ENCODE peak calls at places on chromosomes 13 and 19, in four cellular contexts. One of them, this sample, is unnamed.
A peak's percentile ranks its signal among the peaks of the same experiment; 100 is the strongest.

GRCh38 chr19:21109116-21109515 is 27.1 kb downstream of the ZNF714 start:
- DNase-seq in OCI-LY7: no peak
- DNase-seq in kidney tubule cell: peak; percentile 46
- DNase-seq in stimulated activated CD4-positive, alpha-beta T cell treated with anti-CD3 and anti-CD28 coated beads, Interleukin-1b, Interleukin-23, amount 100 ng/mL, for 1 hour: no peak
- DNase-seq in this sample: peak; percentile 31

GRCh38 chr13:90105881-90106496 is 1241.5 kb upstream of the MIR17HG start:
- DNase-seq in OCI-LY7: no peak
- DNase-seq in kidney tubule cell: peak; percentile 50
- DNase-seq in stimulated activated CD4-positive, alpha-beta T cell treated with anti-CD3 and anti-CD28 coated beads, Interleukin-1b, Interleukin-23, amount 100 ng/mL, for 1 hour: no peak
- DNase-seq in this sample: peak; percentile 77

GRCh38 chr13:49810825-49811526 is 18.5 kb upstream of the KPNA3 start:
- DNase-seq in OCI-LY7: no peak
- DNase-seq in kidney tubule cell: peak; percentile 83
- DNase-seq in stimulated activated CD4-positive, alpha-beta T cell treated with anti-CD3 and anti-CD28 coated beads, Interleukin-1b, Interleukin-23, amount 100 ng/mL, for 1 hour: no peak
- DNase-seq in this sample: peak; percentile 71

GRCh38 chr13:95882121-95882520 is 171.1 kb downstream of the UGGT2 start:
- DNase-seq in OCI-LY7: no peak
- DNase-seq in kidney tubule cell: no peak
- DNase-seq in stimulated activated CD4-positive, alpha-beta T cell treated with anti-CD3 and anti-CD28 coated beads, Interleukin-1b, Interleukin-23, amount 100 ng/mL, for 1 hour: no peak
- DNase-seq in this sample: no peak

GRCh38 chr13:45473627-45474026 is 8.9 kb downstream of the COG3 start:
- DNase-seq in OCI-LY7: peak; percentile 28
- DNase-seq in kidney tubule cell: no peak
- DNase-seq in stimulated activated CD4-positive, alpha-beta T cell treated with anti-CD3 and anti-CD28 coated beads, Interleukin-1b, Interleukin-23, amount 100 ng/mL, for 1 hour: no peak
- DNase-seq in this sample: no peak

GRCh38 chr19:50511069-50511822 is at the start of gene JOSD2:
- DNase-seq in OCI-LY7: peak; percentile 100
- DNase-seq in kidney tubule cell: peak; percentile 99
- DNase-seq in stimulated activated CD4-positive, alpha-beta T cell treated with anti-CD3 and anti-CD28 coated beads, Interleukin-1b, Interleukin-23, amount 100 ng/mL, for 1 hour: peak; percentile 83
- DNase-seq in this sample: peak; percentile 100

GRCh38 chr19:6725513-6726231 is 5.2 kb upstream of the C3 start:
- DNase-seq in OCI-LY7: no peak
- DNase-seq in kidney tubule cell: peak; percentile 67
- DNase-seq in stimulated activated CD4-positive, alpha-beta T cell treated with anti-CD3 and anti-CD28 coated beads, Interleukin-1b, Interleukin-23, amount 100 ng/mL, for 1 hour: no peak
- DNase-seq in this sample: no peak

GRCh38 chr19:15178629-15179308 is 22.0 kb downstream of the NOTCH3 start:
- DNase-seq in OCI-LY7: no peak
- DNase-seq in kidney tubule cell: no peak
- DNase-seq in stimulated activated CD4-positive, alpha-beta T cell treated with anti-CD3 and anti-CD28 coated beads, Interleukin-1b, Interleukin-23, amount 100 ng/mL, for 1 hour: no peak
- DNase-seq in this sample: no peak

GRCh38 chr13:25352230-25352629 is 19.5 kb upstream of the ATP8A2 start:
- DNase-seq in OCI-LY7: no peak
- DNase-seq in kidney tubule cell: no peak
- DNase-seq in stimulated activated CD4-positive, alpha-beta T cell treated with anti-CD3 and anti-CD28 coated beads, Interleukin-1b, Interleukin-23, amount 100 ng/mL, for 1 hour: no peak
- DNase-seq in this sample: peak; percentile 19

GRCh38 chr19:17183271-17183757 is 31.8 kb upstream of the USE1 start:
- DNase-seq in OCI-LY7: peak; percentile 41
- DNase-seq in kidney tubule cell: no peak
- DNase-seq in stimulated activated CD4-positive, alpha-beta T cell treated with anti-CD3 and anti-CD28 coated beads, Interleukin-1b, Interleukin-23, amount 100 ng/mL, for 1 hour: no peak
- DNase-seq in this sample: no peak

GRCh38 chr19:19732579-19733501 is at the start of gene ZNF14:
- DNase-seq in OCI-LY7: peak; percentile 98
- DNase-seq in kidney tubule cell: peak; percentile 94
- DNase-seq in stimulated activated CD4-positive, alpha-beta T cell treated with anti-CD3 and anti-CD28 coated beads, Interleukin-1b, Interleukin-23, amount 100 ng/mL, for 1 hour: peak; percentile 74
- DNase-seq in this sample: peak; percentile 94

GRCh38 chr19:23785982-23786381 is 27.3 kb upstream of the ZNF681 start:
- DNase-seq in OCI-LY7: no peak
- DNase-seq in kidney tubule cell: no peak
- DNase-seq in stimulated activated CD4-positive, alpha-beta T cell treated with anti-CD3 and anti-CD28 coated beads, Interleukin-1b, Interleukin-23, amount 100 ng/mL, for 1 hour: no peak
- DNase-seq in this sample: no peak

GRCh38 chr19:4080473-4080872 is 13.8 kb upstream of the ZBTB7A start:
- DNase-seq in OCI-LY7: no peak
- DNase-seq in kidney tubule cell: no peak
- DNase-seq in stimulated activated CD4-positive, alpha-beta T cell treated with anti-CD3 and anti-CD28 coated beads, Interleukin-1b, Interleukin-23, amount 100 ng/mL, for 1 hour: no peak
- DNase-seq in this sample: no peak

GRCh38 chr13:33284016-33284415 is 1.5 kb downstream of the STARD13 start:
- DNase-seq in OCI-LY7: no peak
- DNase-seq in kidney tubule cell: peak; percentile 53
- DNase-seq in stimulated activated CD4-positive, alpha-beta T cell treated with anti-CD3 and anti-CD28 coated beads, Interleukin-1b, Interleukin-23, amount 100 ng/mL, for 1 hour: no peak
- DNase-seq in this sample: peak; percentile 66

GRCh38 chr13:45749026-45749759 is 47.1 kb downstream of the CBY2 start:
- DNase-seq in OCI-LY7: no peak
- DNase-seq in kidney tubule cell: no peak
- DNase-seq in stimulated activated CD4-positive, alpha-beta T cell treated with anti-CD3 and anti-CD28 coated beads, Interleukin-1b, Interleukin-23, amount 100 ng/mL, for 1 hour: no peak
- DNase-seq in this sample: no peak

GRCh38 chr13:25686831-25687495 is 315.2 kb downstream of the ATP8A2 start:
- DNase-seq in OCI-LY7: no peak
- DNase-seq in kidney tubule cell: no peak
- DNase-seq in stimulated activated CD4-positive, alpha-beta T cell treated with anti-CD3 and anti-CD28 coated beads, Interleukin-1b, Interleukin-23, amount 100 ng/mL, for 1 hour: no peak
- DNase-seq in this sample: no peak

GRCh38 chr13:62767473-62767872 is 1351.8 kb upstream of the PCDH20 start:
- DNase-seq in OCI-LY7: no peak
- DNase-seq in kidney tubule cell: no peak
- DNase-seq in stimulated activated CD4-positive, alpha-beta T cell treated with anti-CD3 and anti-CD28 coated beads, Interleukin-1b, Interleukin-23, amount 100 ng/mL, for 1 hour: no peak
- DNase-seq in this sample: no peak

GRCh38 chr13:94329754-94330551 is 149.5 kb downstream of the DCT start:
- DNase-seq in OCI-LY7: no peak
- DNase-seq in kidney tubule cell: peak; percentile 86
- DNase-seq in stimulated activated CD4-positive, alpha-beta T cell treated with anti-CD3 and anti-CD28 coated beads, Interleukin-1b, Interleukin-23, amount 100 ng/mL, for 1 hour: no peak
- DNase-seq in this sample: peak; percentile 97

GRCh38 chr13:33363328-33363727 is 77.8 kb upstream of the STARD13 start:
- DNase-seq in OCI-LY7: no peak
- DNase-seq in kidney tubule cell: no peak
- DNase-seq in stimulated activated CD4-positive, alpha-beta T cell treated with anti-CD3 and anti-CD28 coated beads, Interleukin-1b, Interleukin-23, amount 100 ng/mL, for 1 hour: no peak
- DNase-seq in this sample: no peak

GRCh38 chr19:12834976-12835757 is 788 bp upstream of the RTBDN start:
- DNase-seq in OCI-LY7: peak; percentile 81
- DNase-seq in kidney tubule cell: no peak
- DNase-seq in stimulated activated CD4-positive, alpha-beta T cell treated with anti-CD3 and anti-CD28 coated beads, Interleukin-1b, Interleukin-23, amount 100 ng/mL, for 1 hour: no peak
- DNase-seq in this sample: no peak

GRCh38 chr19:42250249-42250665 is 4.7 kb downstream of the ERF start:
- DNase-seq in OCI-LY7: no peak
- DNase-seq in kidney tubule cell: no peak
- DNase-seq in stimulated activated CD4-positive, alpha-beta T cell treated with anti-CD3 and anti-CD28 coated beads, Interleukin-1b, Interleukin-23, amount 100 ng/mL, for 1 hour: no peak
- DNase-seq in this sample: no peak

GRCh38 chr13:47962237-47962636 is 38.8 kb downstream of the SUCLA2 start:
- DNase-seq in OCI-LY7: no peak
- DNase-seq in kidney tubule cell: no peak
- DNase-seq in stimulated activated CD4-positive, alpha-beta T cell treated with anti-CD3 and anti-CD28 coated beads, Interleukin-1b, Interleukin-23, amount 100 ng/mL, for 1 hour: no peak
- DNase-seq in this sample: no peak

This sample was measured in fibroblast of pulmonary artery.